ENCODE peak calls at places on chromosome 21, in five cellular contexts. A is nephron progenitor cell; Q is stimulated activated CD4-positive, alpha-beta T cell treated with anti-CD3 and anti-CD28 coated beads, TNF-alpha, amount 100 ng/mL, for 48 hours; V is DMS 273 treated with DMSO at 0.1 percent for 48 hours; J is H7. Y is an unnamed sample.

GRCh38 chr21:36918291-36918690 is 48.2 kb downstream of the HLCS start:
- DNase-seq in A (no peak), Q (no peak), V (no peak), J (no peak), Y (no peak)

GRCh38 chr21:22020221-22020620 is 1022.0 kb downstream of the NCAM2 start:
- DNase-seq in A (no peak), Q (no peak), V (no peak), J (peak), Y (no peak)

GRCh38 chr21:36966846-36967657 is 583 bp upstream of the HLCS start:
- DNase-seq in A (no peak), Q (no peak), V (no peak), J (no peak), Y (no peak)

GRCh38 chr21:29394051-29394450 is 95.3 kb downstream of the BACH1 start:
- DNase-seq in A (no peak), Q (no peak), V (no peak), J (no peak), Y (no peak)

GRCh38 chr21:44051462-44051941 is 39.4 kb downstream of the TRAPPC10 start:
- DNase-seq in A (no peak), Q (no peak), V (no peak), J (no peak), Y (no peak)

GRCh38 chr21:45390121-45390751 is 14.7 kb upstream of the COL18A1 start:
- DNase-seq in A (no peak), Q (no peak), V (no peak), J (no peak), Y (no peak)

GRCh38 chr21:43881918-43882317 is 16.9 kb downstream of the AGPAT3 start:
- DNase-seq in A (no peak), Q (no peak), V (no peak), J (no peak), Y (no peak)

GRCh38 chr21:45370575-45370974 is 34.4 kb upstream of the COL18A1 start:
- DNase-seq in A (no peak), Q (no peak), V (no peak), J (no peak), Y (no peak)

GRCh38 chr21:41927727-41928409 is 25.9 kb downstream of the C2CD2 start:
- DNase-seq in A (no peak), Q (no peak), V (no peak), J (peak), Y (no peak)

GRCh38 chr21:39637971-39638628 is 25.4 kb downstream of the B3GALT5 start:
- DNase-seq in A (peak), Q (no peak), V (no peak), J (no peak), Y (no peak)

GRCh38 chr21:35199733-35200015 is 150.6 kb upstream of the RUNX1 start:
- DNase-seq in A (no peak), Q (no peak), V (no peak), J (no peak), Y (no peak)

GRCh38 chr21:14734191-14734590 is 188.1 kb upstream of the SAMSN1 start:
- DNase-seq in A (no peak), Q (no peak), V (no peak), J (no peak), Y (no peak)

GRCh38 chr21:32186843-32187242 is 92.0 kb downstream of the MIS18A start:
- DNase-seq in A (no peak), Q (no peak), V (peak), J (no peak), Y (no peak)

Y was measured in effector CD4-positive, alpha-beta T cell.